ENCODE peak calls at places on chromosomes 5 and 9, in ten cellular contexts. H is cardiac muscle cell; Z is CD8-positive, alpha-beta T cell; K is SJSA1; S is CD4-positive, CD25-positive, alpha-beta regulatory T cell; C is effector memory CD4-positive, alpha-beta T cell; U is OCI-LY7; E is adrenal gland; G is keratinocyte; I is HepG2. L is an unnamed sample. For H3K4me1, the result is how much of the 10 kb centered on the place peaks cover.

GRCh38 chr5:111461261-111461671 is 51.1 kb downstream of the STARD4 start:
- DNase-seq in H (peak), K (no peak), G (no peak), E (peak), C (no peak), U (peak), S (no peak), Z (no peak), I (no peak), L (no peak)

GRCh38 chr9:99253772-99254431 is 31.8 kb downstream of the SEC61B start:
- DNase-seq in H (no peak), Z (peak), U (peak), G (peak), S (peak), C (peak), E (no peak), K (peak), I (no peak), L (no peak)

GRCh38 chr9:95649801-95650213 is 133.0 kb upstream of the PTCH1 start:
- DNase-seq in G (no peak), E (no peak), C (no peak), H (no peak), I (no peak), U (no peak), S (no peak), K (peak), Z (no peak), L (no peak)

GRCh38 chr5:14669975-14670374 is 5.5 kb downstream of the OTULIN start:
- DNase-seq in S (no peak), U (no peak), I (peak), C (no peak), Z (no peak), H (no peak), E (no peak), K (no peak), G (peak), L (no peak)

GRCh38 chr9:109342878-109343277 is 22.0 kb upstream of the EPB41L4B start:
- DNase-seq in K (no peak), I (no peak), C (no peak), H (no peak), E (no peak), Z (no peak), S (no peak), U (no peak), G (no peak), L (no peak)

GRCh38 chr9:80873861-80874260 is 815.5 kb downstream of the TLE1 start:
- DNase-seq in U (no peak), G (no peak), S (no peak), Z (no peak), I (no peak), K (no peak), C (no peak), H (no peak), E (no peak), L (peak)

GRCh38 chr5:139678751-139679750 is 30.9 kb downstream of the CXXC5 start:
- DNase-seq in E (no peak), K (no peak), C (no peak), U (no peak), Z (no peak), H (no peak), S (no peak), I (no peak), G (no peak), L (peak)

GRCh38 chr5:68226564-68227073 is 11.1 kb downstream of the PIK3R1 start:
- DNase-seq in K (no peak), G (no peak), I (no peak), S (no peak), U (no peak), E (no peak), Z (no peak), H (no peak), C (no peak), L (no peak)

GRCh38 chr5:168055982-168056381 is 235.5 kb upstream of the WWC1 start:
- DNase-seq in E (peak), C (no peak), H (no peak), S (no peak), I (no peak), G (no peak), U (no peak), Z (no peak), K (no peak), L (no peak)

GRCh38 chr5:6902094-6902493 is 188.9 kb downstream of the TENT4A start:
- DNase-seq in S (no peak), G (no peak), H (no peak), C (no peak), Z (no peak), I (no peak), K (no peak), E (no peak), U (no peak), L (no peak)

GRCh38 chr9:100396769-100397168 is 30.2 kb upstream of the MSANTD3 start:
- DNase-seq in H (no peak), I (no peak), U (no peak), K (no peak), E (no peak), G (no peak), C (no peak), Z (no peak), S (no peak), L (no peak)

GRCh38 chr9:36765468-36766341 is 193.0 kb downstream of the MELK start:
- DNase-seq in S (peak), C (peak), K (no peak), Z (peak), E (peak), I (peak), U (peak), G (no peak), H (peak), L (peak)

GRCh38 chr5:4058899-4059298 is 463.3 kb downstream of the IRX1 start:
- DNase-seq in C (no peak), K (no peak), U (no peak), S (no peak), E (no peak), Z (no peak), I (no peak), H (peak), G (no peak), L (no peak)

GRCh38 chr5:44454002-44454401 is 64.8 kb upstream of the FGF10 start:
- DNase-seq in S (no peak), E (no peak), K (no peak), I (no peak), H (no peak), G (no peak), C (no peak), U (no peak), Z (no peak), L (no peak)

GRCh38 chr5:172173771-172174170 is 14.3 kb downstream of the STK10 start:
- DNase-seq in U (no peak), K (peak), I (no peak), H (no peak), S (peak), C (peak), E (no peak), G (peak), Z (peak), L (peak)

GRCh38 chr5:172175263-172175719 is 12.7 kb downstream of the STK10 start:
- DNase-seq in E (peak), S (peak), G (no peak), U (peak), I (peak), K (no peak), H (peak), C (peak), Z (peak), L (no peak)

GRCh38 chr5:172170251-172170701 is 17.7 kb downstream of the STK10 start:
- DNase-seq in Z (no peak), K (no peak), I (no peak), S (no peak), G (no peak), C (no peak), E (no peak), H (no peak), U (no peak), L (peak)

GRCh38 chr5:172171118-172171775 is 16.8 kb downstream of the STK10 start:
- DNase-seq in Z (no peak), I (no peak), U (no peak), K (no peak), C (no peak), H (no peak), E (no peak), S (no peak), G (no peak), L (no peak)

DNA sequence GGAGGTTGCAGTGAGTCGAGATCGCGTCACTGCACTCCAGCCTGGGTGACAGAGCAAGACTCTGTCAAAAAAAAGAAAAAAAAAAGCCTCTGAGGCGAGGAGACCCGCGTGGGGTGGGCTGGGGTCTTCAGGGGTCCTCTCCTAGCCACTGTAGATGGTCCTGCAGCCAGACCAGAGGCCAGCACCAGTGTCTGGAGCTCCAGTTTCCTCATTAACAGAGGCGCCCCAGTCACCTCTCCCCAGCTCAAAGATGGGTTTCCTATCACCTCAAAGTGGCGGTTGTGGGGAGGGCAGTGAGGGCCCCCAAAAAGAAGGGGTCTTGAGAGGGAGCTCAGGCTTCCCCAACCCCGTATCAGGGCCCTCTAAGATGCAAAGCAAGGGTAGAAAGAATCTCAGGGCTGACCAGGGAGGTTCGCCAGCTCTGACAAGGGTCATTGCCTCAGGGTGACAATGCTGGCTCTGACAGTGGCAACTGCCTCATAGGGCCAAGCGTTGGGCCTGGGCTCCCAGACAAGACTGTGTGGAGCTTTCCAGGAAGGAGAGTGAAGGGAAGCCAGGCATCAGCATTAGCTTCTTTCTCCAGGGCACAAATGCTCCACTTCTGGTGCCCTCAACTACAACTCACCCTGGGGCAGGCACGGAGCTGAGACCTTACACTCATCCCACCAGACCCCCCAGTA is 15.0 kb downstream of the STK10 start:
- DNase-seq in H (no peak), E (no peak), G (no peak), Z (no peak), S (no peak), K (no peak), I (no peak), C (no peak), U (no peak), L (peak)
- H3K27ac ChIP-seq in H (no peak), E (no peak), G (peak), Z (peak), S (peak), K (peak), I (no peak), C (peak), U (peak), L (peak)

GRCh38 chr9:134403292-134403681 is 77.0 kb downstream of the RXRA start:
- DNase-seq in H (no peak), G (no peak), S (no peak), K (no peak), E (peak), C (no peak), Z (no peak), I (no peak), U (no peak), L (no peak)

GRCh38 chr9:134401391-134401790 is 75.1 kb downstream of the RXRA start:
- DNase-seq in U (no peak), G (no peak), I (no peak), K (no peak), H (no peak), C (no peak), E (no peak), S (no peak), Z (no peak), L (no peak)

GRCh38 chr9:134403682-134404301 is 77.5 kb downstream of the RXRA start:
- DNase-seq in I (no peak), K (peak), E (peak), C (no peak), S (no peak), G (no peak), H (no peak), Z (no peak), U (no peak), L (peak)

GRCh38 chr9:134400283-134400682 is 74.0 kb downstream of the RXRA start:
- DNase-seq in Z (no peak), S (no peak), G (no peak), H (no peak), U (no peak), I (no peak), E (no peak), C (no peak), K (no peak), L (no peak)

DNA sequence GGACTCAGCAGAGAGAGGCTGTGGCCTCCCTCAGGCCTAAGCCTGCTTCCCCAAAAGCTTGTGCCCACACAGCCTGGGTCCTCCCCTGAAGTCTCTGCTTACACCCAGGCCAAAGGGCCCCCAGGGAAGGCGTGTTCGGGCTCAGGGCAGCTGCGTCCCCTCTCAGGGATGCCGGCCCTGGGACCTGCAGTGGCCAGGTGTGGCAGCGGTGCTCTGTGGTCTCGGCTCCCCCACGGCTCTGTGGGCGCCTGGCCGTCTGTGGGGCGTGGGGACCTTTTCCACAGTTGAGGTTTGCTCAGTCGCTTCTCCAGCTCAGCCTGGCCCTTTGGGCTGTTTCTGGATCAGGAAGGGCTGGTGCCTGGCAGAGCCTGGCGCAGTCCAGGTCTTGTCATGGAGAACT is 75.9 kb downstream of the RXRA start:
- DNase-seq in K (no peak), E (no peak), U (no peak), H (no peak), S (no peak), C (no peak), G (no peak), I (no peak), Z (no peak), L (no peak)
- H3K4me1 ChIP-seq in K (under half), E (under half), U (under half), H (under half), S (half or more), C (half or more), G (under half), I (under half), Z (half or more), L (under half)

DNA sequence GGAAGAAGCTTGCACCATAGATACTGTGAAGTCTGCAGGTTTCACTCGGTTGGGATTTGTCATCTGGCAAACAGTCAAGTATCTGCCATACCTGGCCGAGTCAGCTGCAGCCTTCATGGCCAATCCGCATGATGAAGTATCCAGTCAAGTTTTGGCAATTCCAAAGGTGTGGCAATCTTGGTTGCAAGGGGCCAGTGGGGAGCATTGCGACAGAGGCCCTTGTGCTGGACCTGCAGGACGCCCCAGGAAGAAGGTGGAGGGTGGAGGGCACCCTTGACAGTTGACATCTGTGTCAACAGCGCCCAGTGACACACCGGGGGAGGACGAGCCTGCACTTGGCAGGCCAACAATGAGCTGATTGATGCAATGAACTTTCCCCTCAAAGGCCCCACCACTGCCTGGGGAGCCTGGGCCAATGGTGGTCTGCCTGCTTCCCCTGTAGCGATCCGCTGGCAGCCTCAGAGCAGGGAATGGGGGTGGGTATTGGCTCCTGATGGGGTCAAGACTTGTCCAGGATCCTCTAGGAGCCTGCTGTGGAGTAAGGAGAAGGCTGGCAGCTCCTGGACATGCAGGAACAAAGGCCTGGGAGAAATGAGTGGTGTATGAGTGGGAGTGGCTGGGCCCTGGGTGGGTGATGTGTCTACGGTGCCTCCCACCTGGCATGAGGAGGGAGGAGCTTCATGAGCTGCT is 122.8 kb upstream of the PITX1 start:
- DNase-seq in I (peak), K (peak), C (no peak), H (no peak), S (no peak), U (no peak), G (no peak), E (no peak), Z (no peak), L (no peak)
- H3K27ac ChIP-seq in I (peak), K (no peak), C (no peak), H (no peak), S (no peak), U (no peak), G (peak), E (no peak), Z (no peak), L (no peak)

DNA sequence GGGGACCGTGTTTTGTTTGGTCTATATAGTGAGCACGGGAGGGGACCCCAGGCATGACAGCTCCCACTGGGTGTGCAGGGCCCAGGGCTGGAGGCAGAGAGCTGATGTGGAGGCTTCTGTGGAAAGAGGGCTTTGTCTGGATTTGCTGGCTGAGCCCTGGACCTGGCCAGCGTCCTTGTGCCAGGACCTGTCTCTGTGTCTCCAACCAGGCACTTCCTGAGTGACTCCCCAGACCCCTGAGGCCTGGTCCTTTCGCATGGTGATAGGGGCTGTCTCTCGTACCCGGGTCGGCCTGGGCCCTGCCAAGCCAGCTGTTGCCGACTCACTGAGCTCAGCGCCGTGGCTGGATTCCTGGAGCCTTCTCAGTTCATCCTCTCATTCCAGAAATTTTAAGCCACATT is 77.6 kb downstream of the ADAMTS2 start:
- DNase-seq in E (peak), I (no peak), Z (no peak), U (no peak), G (no peak), K (peak), S (no peak), C (no peak), H (no peak), L (no peak)
- H3K4me1 ChIP-seq in E (under half), I (half or more), Z (under half), U (under half), G (under half), K (under half), S (under half), C (under half), H (under half), L (half or more)

GRCh38 chr9:133238272-133238850 is 29.3 kb upstream of the OBP2B start:
- DNase-seq in H (peak), S (no peak), E (peak), I (peak), K (no peak), U (no peak), G (no peak), Z (peak), C (no peak), L (peak)

GRCh38 chr9:133235549-133236222 is 26.6 kb upstream of the OBP2B start:
- DNase-seq in S (no peak), H (no peak), C (no peak), I (no peak), K (no peak), U (no peak), Z (no peak), E (no peak), G (no peak), L (peak)

GRCh38 chr9:133236291-133237071 is 27.4 kb upstream of the OBP2B start:
- DNase-seq in H (no peak), E (no peak), K (no peak), U (no peak), S (no peak), G (no peak), Z (no peak), I (no peak), C (no peak), L (peak)

GRCh38 chr9:133238851-133239532 is 29.9 kb upstream of the OBP2B start:
- DNase-seq in I (peak), C (peak), Z (peak), S (peak), E (peak), K (no peak), G (peak), U (peak), H (peak), L (peak)

DNA sequence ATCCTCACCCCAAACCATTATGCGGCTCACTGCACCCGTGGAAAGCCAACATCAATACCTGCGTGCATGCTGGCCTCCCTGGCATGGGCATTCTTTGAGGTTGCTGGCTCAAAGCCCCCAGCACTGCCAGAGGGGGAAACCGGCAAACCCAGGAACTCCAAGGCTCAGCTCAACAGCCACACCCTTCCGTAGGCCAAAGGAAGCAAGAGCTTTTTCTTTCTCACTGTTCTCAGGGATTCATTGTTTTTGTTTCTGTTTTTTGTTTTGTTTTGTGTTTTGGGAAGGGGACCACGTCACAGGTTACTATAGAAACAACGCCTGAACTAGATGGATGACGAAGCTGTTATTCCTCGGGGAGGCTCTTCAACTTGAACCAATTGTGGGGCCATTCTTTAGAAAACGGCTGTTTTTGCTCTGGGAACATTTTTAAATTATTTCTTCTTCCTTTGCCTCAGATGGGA is 28.3 kb upstream of the OBP2B start:
- DNase-seq in G (no peak), U (no peak), I (no peak), Z (no peak), S (no peak), H (no peak), E (no peak), K (no peak), C (no peak), L (peak)
- H3K27ac ChIP-seq in G (no peak), U (no peak), I (no peak), Z (no peak), S (no peak), H (no peak), E (no peak), K (no peak), C (no peak), L (no peak)

L was measured in osteoblast.